ENCODE peak calls at places on chromosome X, in eight cellular contexts. G, L, R, F, C, D, M and T are unnamed samples.

GRCh38 chrX:47502591-47503222 is 19.7 kb upstream of the ZNF41 start:
- DNase-seq in G (no peak), L (peak; percentile 77), R (no peak), F (no peak), C (no peak), D (no peak), M (no peak), T (no peak)

GRCh38 chrX:41386222-41386990 is 52.4 kb downstream of the DDX3X start:
- DNase-seq in G (no peak), L (peak; percentile 16), R (no peak), F (no peak), C (peak; percentile 19), D (no peak), M (no peak), T (no peak)

GRCh38 chrX:47802589-47802988 is 34.1 kb upstream of the ZNF81 start:
- DNase-seq in G (no peak), L (peak; percentile 29), R (no peak), F (no peak), C (no peak), D (no peak), M (no peak), T (no peak)

GRCh38 chrX:135951291-135951690 is 22.5 kb downstream of the MMGT1 start:
- DNase-seq in G (no peak), L (no peak), R (no peak), F (no peak), C (no peak), D (no peak), M (no peak), T (no peak)

GRCh38 chrX:12329476-12329875 is 191.2 kb downstream of the FRMPD4 start:
- DNase-seq in G (no peak), L (no peak), R (no peak), F (no peak), C (no peak), D (no peak), M (no peak), T (no peak)

GRCh38 chrX:6382284-6382683 is 152.6 kb downstream of the VCX3A start:
- DNase-seq in G (no peak), L (no peak), R (no peak), F (no peak), C (no peak), D (no peak), M (no peak), T (no peak)

GRCh38 chrX:32871636-32872035 is 339.7 kb downstream of the DMD start:
- DNase-seq in G (no peak), L (no peak), R (no peak), F (no peak), C (no peak), D (no peak), M (no peak), T (no peak)

GRCh38 chrX:150704030-150704613 is 10.9 kb downstream of the MTMR1 start:
- DNase-seq in G (no peak), L (peak; percentile 81), R (no peak), F (no peak), C (peak; percentile 49), D (no peak), M (no peak), T (no peak)

GRCh38 chrX:25017667-25018247 is 2.0 kb upstream of the ARX start:
- DNase-seq in G (no peak), L (no peak), R (peak; percentile 59), F (no peak), C (no peak), D (no peak), M (no peak), T (no peak)

GRCh38 chrX:41922694-41923171 is 621 bp downstream of the CASK start:
- DNase-seq in G (peak; percentile 15), L (peak; percentile 48), R (peak; percentile 22), F (no peak), C (no peak), D (peak; percentile 74), M (peak; percentile 25), T (peak; percentile 86)

GRCh38 chrX:79140731-79141130 is 3.8 kb upstream of the GPR174 start:
- DNase-seq in G (no peak), L (no peak), R (no peak), F (no peak), C (no peak), D (no peak), M (no peak), T (no peak)

GRCh38 chrX:20432048-20432447 is 165.3 kb upstream of the RPS6KA3 start:
- DNase-seq in G (no peak), L (peak; percentile 26), R (no peak), F (no peak), C (no peak), D (no peak), M (peak; percentile 42), T (no peak)